ENCODE peak calls at places on chromosomes 1 and 21, in eight cellular contexts. One of them, this sample, is unnamed.

GRCh38 chr1:975896-976683 is 5.8 kb downstream of the PERM1 start:
- DNase-seq in nephron progenitor cell: peak; percentile 80
- DNase-seq in right atrium auricular region: no peak
- DNase-seq in choroid plexus epithelial cell: peak; percentile 42
- DNase-seq in lung: no peak
- DNase-seq in GM20000: peak; percentile 84
- DNase-seq in GM13977: peak; percentile 93
- DNase-seq in B cell: peak; percentile 64
- DNase-seq in this sample: peak; percentile 43

GRCh38 chr1:235045921-235046601 is 82.6 kb downstream of the TOMM20 start:
- DNase-seq in nephron progenitor cell: no peak
- DNase-seq in right atrium auricular region: no peak
- DNase-seq in choroid plexus epithelial cell: no peak
- DNase-seq in lung: no peak
- DNase-seq in GM20000: no peak
- DNase-seq in GM13977: no peak
- DNase-seq in B cell: no peak
- DNase-seq in this sample: no peak

GRCh38 chr1:59498640-59499039 is 201.7 kb downstream of the FGGY start:
- DNase-seq in nephron progenitor cell: no peak
- DNase-seq in right atrium auricular region: no peak
- DNase-seq in choroid plexus epithelial cell: peak; percentile 51
- DNase-seq in lung: no peak
- DNase-seq in GM20000: no peak
- DNase-seq in GM13977: no peak
- DNase-seq in B cell: no peak
- DNase-seq in this sample: no peak

GRCh38 chr1:215631489-215631888 is 64.4 kb downstream of the KCTD3 start:
- DNase-seq in nephron progenitor cell: no peak
- DNase-seq in right atrium auricular region: no peak
- DNase-seq in choroid plexus epithelial cell: peak; percentile 63
- DNase-seq in lung: no peak
- DNase-seq in GM20000: no peak
- DNase-seq in GM13977: no peak
- DNase-seq in B cell: no peak
- DNase-seq in this sample: no peak

GRCh38 chr1:21175670-21176581 is 771 bp downstream of the EIF4G3 start:
- DNase-seq in nephron progenitor cell: peak; percentile 52
- DNase-seq in right atrium auricular region: no peak
- DNase-seq in choroid plexus epithelial cell: peak; percentile 34
- DNase-seq in lung: peak; percentile 41
- DNase-seq in GM20000: peak; percentile 65
- DNase-seq in GM13977: peak; percentile 55
- DNase-seq in B cell: peak; percentile 42
- DNase-seq in this sample: peak; percentile 13

GRCh38 chr21:34968414-34969333 is 80.4 kb downstream of the RUNX1 start:
- DNase-seq in nephron progenitor cell: no peak
- DNase-seq in right atrium auricular region: no peak
- DNase-seq in choroid plexus epithelial cell: no peak
- DNase-seq in lung: no peak
- DNase-seq in GM20000: peak; percentile 9
- DNase-seq in GM13977: no peak
- DNase-seq in B cell: no peak
- DNase-seq in this sample: no peak

GRCh38 chr1:2529776-2530500 is at the start of gene HES5:
- DNase-seq in nephron progenitor cell: peak; percentile 59
- DNase-seq in right atrium auricular region: no peak
- DNase-seq in choroid plexus epithelial cell: no peak
- DNase-seq in lung: no peak
- DNase-seq in GM20000: no peak
- DNase-seq in GM13977: no peak
- DNase-seq in B cell: no peak
- DNase-seq in this sample: no peak

GRCh38 chr21:46159390-46159789 is 4.0 kb upstream of the FTCD start:
- DNase-seq in nephron progenitor cell: no peak
- DNase-seq in right atrium auricular region: no peak
- DNase-seq in choroid plexus epithelial cell: no peak
- DNase-seq in lung: no peak
- DNase-seq in GM20000: no peak
- DNase-seq in GM13977: no peak
- DNase-seq in B cell: no peak
- DNase-seq in this sample: no peak

GRCh38 chr21:41956926-41957729 is 3.3 kb upstream of the C2CD2 start:
- DNase-seq in nephron progenitor cell: no peak
- DNase-seq in right atrium auricular region: no peak
- DNase-seq in choroid plexus epithelial cell: peak; percentile 85
- DNase-seq in lung: no peak
- DNase-seq in GM20000: no peak
- DNase-seq in GM13977: no peak
- DNase-seq in B cell: no peak
- DNase-seq in this sample: no peak

GRCh38 chr1:19028110-19028509 is 71.6 kb upstream of the IFFO2 start:
- DNase-seq in nephron progenitor cell: no peak
- DNase-seq in right atrium auricular region: no peak
- DNase-seq in choroid plexus epithelial cell: no peak
- DNase-seq in lung: no peak
- DNase-seq in GM20000: no peak
- DNase-seq in GM13977: no peak
- DNase-seq in B cell: no peak
- DNase-seq in this sample: no peak

GRCh38 chr1:2019162-2019542 is at the start of gene GABRD:
- DNase-seq in nephron progenitor cell: peak; percentile 63
- DNase-seq in right atrium auricular region: no peak
- DNase-seq in choroid plexus epithelial cell: no peak
- DNase-seq in lung: no peak
- DNase-seq in GM20000: no peak
- DNase-seq in GM13977: peak; percentile 68
- DNase-seq in B cell: no peak
- DNase-seq in this sample: no peak

GRCh38 chr1:10734900-10735602 is 61.4 kb downstream of the CASZ1 start:
- DNase-seq in nephron progenitor cell: peak; percentile 60
- DNase-seq in right atrium auricular region: no peak
- DNase-seq in choroid plexus epithelial cell: no peak
- DNase-seq in lung: no peak
- DNase-seq in GM20000: no peak
- DNase-seq in GM13977: no peak
- DNase-seq in B cell: no peak
- DNase-seq in this sample: no peak

GRCh38 chr1:114320586-114320985 is 166.9 kb upstream of the SYT6 start:
- DNase-seq in nephron progenitor cell: no peak
- DNase-seq in right atrium auricular region: no peak
- DNase-seq in choroid plexus epithelial cell: peak; percentile 49
- DNase-seq in lung: no peak
- DNase-seq in GM20000: no peak
- DNase-seq in GM13977: no peak
- DNase-seq in B cell: no peak
- DNase-seq in this sample: no peak

GRCh38 chr1:15236226-15237145 is 10.5 kb upstream of the FHAD1 start:
- DNase-seq in nephron progenitor cell: no peak
- DNase-seq in right atrium auricular region: no peak
- DNase-seq in choroid plexus epithelial cell: no peak
- DNase-seq in lung: no peak
- DNase-seq in GM20000: no peak
- DNase-seq in GM13977: no peak
- DNase-seq in B cell: no peak
- DNase-seq in this sample: no peak

GRCh38 chr1:182062223-182062622 is 711 bp upstream of the ZNF648 start:
- DNase-seq in nephron progenitor cell: no peak
- DNase-seq in right atrium auricular region: no peak
- DNase-seq in choroid plexus epithelial cell: no peak
- DNase-seq in lung: no peak
- DNase-seq in GM20000: no peak
- DNase-seq in GM13977: no peak
- DNase-seq in B cell: no peak
- DNase-seq in this sample: no peak

GRCh38 chr1:182066934-182067333 is 5.4 kb upstream of the ZNF648 start:
- DNase-seq in nephron progenitor cell: no peak
- DNase-seq in right atrium auricular region: no peak
- DNase-seq in choroid plexus epithelial cell: no peak
- DNase-seq in lung: no peak
- DNase-seq in GM20000: no peak
- DNase-seq in GM13977: no peak
- DNase-seq in B cell: no peak
- DNase-seq in this sample: no peak

GRCh38 chr1:182064611-182065010 is 3.1 kb upstream of the ZNF648 start:
- DNase-seq in nephron progenitor cell: no peak
- DNase-seq in right atrium auricular region: no peak
- DNase-seq in choroid plexus epithelial cell: no peak
- DNase-seq in lung: no peak
- DNase-seq in GM20000: no peak
- DNase-seq in GM13977: no peak
- DNase-seq in B cell: no peak
- DNase-seq in this sample: no peak

GRCh38 chr1:182061597-182061996 is at the start of gene ZNF648:
- DNase-seq in nephron progenitor cell: no peak
- DNase-seq in right atrium auricular region: peak; percentile 26
- DNase-seq in choroid plexus epithelial cell: no peak
- DNase-seq in lung: no peak
- DNase-seq in GM20000: no peak
- DNase-seq in GM13977: no peak
- DNase-seq in B cell: no peak
- DNase-seq in this sample: no peak

DNA sequence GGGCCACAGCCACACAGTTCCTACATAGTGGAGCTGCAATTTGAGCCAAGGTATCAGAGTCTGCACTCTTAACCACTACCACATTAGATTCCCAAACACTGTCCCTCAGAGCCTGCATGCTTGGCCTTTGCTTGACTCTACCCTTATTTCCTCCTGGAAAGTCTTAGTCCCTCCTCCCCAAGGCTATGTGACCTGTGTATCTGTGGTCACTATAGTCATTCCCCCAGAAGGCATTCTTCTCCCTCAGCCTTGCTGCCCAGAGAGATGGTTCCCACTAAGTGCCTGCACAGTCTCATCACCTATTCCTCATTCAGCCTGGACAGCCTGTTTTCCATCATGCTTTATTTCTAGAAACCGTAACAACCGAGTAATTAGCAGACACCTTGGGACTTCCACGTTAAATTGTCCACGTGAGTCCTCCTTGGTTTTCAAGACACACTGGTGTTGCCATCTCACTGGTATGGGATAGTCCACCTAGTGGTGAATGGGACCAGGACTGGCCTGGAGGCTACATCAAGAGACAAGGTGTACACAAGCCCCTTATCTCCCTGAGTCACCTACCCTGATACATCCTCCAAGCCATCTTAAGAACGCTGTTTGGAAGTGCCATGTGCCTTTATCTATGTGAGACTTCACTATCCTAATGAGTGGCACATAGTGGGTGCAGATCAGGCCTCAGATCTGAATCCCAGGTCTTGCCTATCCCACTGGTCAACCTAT is 3.8 kb upstream of the ZNF648 start:
- DNase-seq in nephron progenitor cell: no peak
- DNase-seq in right atrium auricular region: no peak
- DNase-seq in choroid plexus epithelial cell: no peak
- DNase-seq in lung: no peak
- DNase-seq in GM20000: no peak
- DNase-seq in GM13977: no peak
- DNase-seq in B cell: no peak
- DNase-seq in this sample: no peak
- TF ChIP-seq CTCF in nephron progenitor cell: no peak
- TF ChIP-seq CTCF in right atrium auricular region: no peak
- TF ChIP-seq CTCF in choroid plexus epithelial cell: no peak
- TF ChIP-seq CTCF in lung: no peak
- TF ChIP-seq CTCF in GM20000: no peak
- TF ChIP-seq CTCF in GM13977: no peak
- TF ChIP-seq CTCF in B cell: no peak
- TF ChIP-seq CTCF in this sample: no peak

DNA sequence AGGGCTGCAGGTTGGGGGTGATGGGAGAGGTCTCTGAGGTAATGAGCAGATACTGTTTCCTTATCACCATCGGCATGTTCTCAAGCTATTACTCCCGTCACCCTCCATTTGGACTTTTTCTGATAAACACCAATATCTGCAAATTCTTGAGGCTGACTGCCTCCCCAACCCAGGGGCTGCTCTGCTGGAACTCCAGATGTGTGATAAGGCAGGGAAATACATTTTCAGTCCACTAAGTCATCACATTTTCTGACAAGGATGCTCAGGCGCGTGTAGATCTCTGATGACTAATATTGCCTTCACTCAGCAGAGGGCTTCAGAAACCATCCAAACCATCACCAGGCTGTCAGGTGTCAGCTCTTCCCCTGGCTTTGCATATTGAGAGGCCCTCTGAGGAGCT is 215.0 kb upstream of the POU3F1 start:
- DNase-seq in nephron progenitor cell: no peak
- DNase-seq in right atrium auricular region: no peak
- DNase-seq in choroid plexus epithelial cell: no peak
- DNase-seq in lung: no peak
- DNase-seq in GM20000: no peak
- DNase-seq in GM13977: no peak
- DNase-seq in B cell: no peak
- DNase-seq in this sample: no peak
- TF ChIP-seq CTCF in nephron progenitor cell: no peak
- TF ChIP-seq CTCF in right atrium auricular region: no peak
- TF ChIP-seq CTCF in choroid plexus epithelial cell: no peak
- TF ChIP-seq CTCF in lung: no peak
- TF ChIP-seq CTCF in GM20000: no peak
- TF ChIP-seq CTCF in GM13977: no peak
- TF ChIP-seq CTCF in B cell: no peak
- TF ChIP-seq CTCF in this sample: no peak

GRCh38 chr1:75543705-75544104 is 67.2 kb downstream of the SLC44A5 start:
- DNase-seq in nephron progenitor cell: no peak
- DNase-seq in right atrium auricular region: no peak
- DNase-seq in choroid plexus epithelial cell: no peak
- DNase-seq in lung: no peak
- DNase-seq in GM20000: no peak
- DNase-seq in GM13977: no peak
- DNase-seq in B cell: no peak
- DNase-seq in this sample: no peak
- TF ChIP-seq CTCF in nephron progenitor cell: no peak
- TF ChIP-seq CTCF in right atrium auricular region: no peak
- TF ChIP-seq CTCF in choroid plexus epithelial cell: no peak
- TF ChIP-seq CTCF in lung: no peak
- TF ChIP-seq CTCF in GM20000: no peak
- TF ChIP-seq CTCF in GM13977: no peak
- TF ChIP-seq CTCF in B cell: no peak
- TF ChIP-seq CTCF in this sample: no peak

GRCh38 chr1:7755448-7755847 is 15.6 kb upstream of the VAMP3 start:
- DNase-seq in nephron progenitor cell: no peak
- DNase-seq in right atrium auricular region: no peak
- DNase-seq in choroid plexus epithelial cell: peak; percentile 55
- DNase-seq in lung: no peak
- DNase-seq in GM20000: no peak
- DNase-seq in GM13977: no peak
- DNase-seq in B cell: no peak
- DNase-seq in this sample: no peak
- TF ChIP-seq CTCF in nephron progenitor cell: peak; percentile 44
- TF ChIP-seq CTCF in right atrium auricular region: no peak
- TF ChIP-seq CTCF in choroid plexus epithelial cell: peak; percentile 61
- TF ChIP-seq CTCF in lung: no peak
- TF ChIP-seq CTCF in GM20000: peak; percentile 11
- TF ChIP-seq CTCF in GM13977: peak; percentile 21
- TF ChIP-seq CTCF in B cell: no peak
- TF ChIP-seq CTCF in this sample: peak; percentile 28

DNA sequence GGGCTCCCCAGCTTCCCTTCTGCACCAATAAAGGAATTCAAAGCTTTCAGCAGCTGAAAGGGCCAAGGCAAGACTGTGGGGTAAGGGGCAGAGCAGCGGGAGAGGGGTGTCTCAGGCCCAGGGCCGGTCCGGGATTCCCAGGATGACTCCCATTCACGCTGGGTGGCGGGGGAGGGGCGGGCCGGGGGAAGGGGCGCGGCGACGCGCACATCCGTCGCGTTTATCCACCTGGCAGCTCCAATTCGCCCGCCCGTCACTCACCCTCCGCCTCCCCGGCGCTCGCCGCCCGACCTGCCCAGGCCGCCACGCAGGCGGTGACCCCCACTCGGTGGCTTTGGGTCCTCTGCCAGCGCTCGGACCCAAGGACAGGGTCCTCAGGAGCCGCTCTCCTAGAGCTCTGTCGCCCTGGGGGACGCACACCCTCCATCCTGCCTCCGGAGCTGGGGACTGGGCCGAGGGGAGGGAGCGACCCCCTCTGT is 3.7 kb downstream of the ADGRB2 start:
- DNase-seq in nephron progenitor cell: peak; percentile 53
- DNase-seq in right atrium auricular region: no peak
- DNase-seq in choroid plexus epithelial cell: no peak
- DNase-seq in lung: no peak
- DNase-seq in GM20000: no peak
- DNase-seq in GM13977: no peak
- DNase-seq in B cell: no peak
- DNase-seq in this sample: no peak
- TF ChIP-seq CTCF in nephron progenitor cell: no peak
- TF ChIP-seq CTCF in right atrium auricular region: no peak
- TF ChIP-seq CTCF in choroid plexus epithelial cell: no peak
- TF ChIP-seq CTCF in lung: no peak
- TF ChIP-seq CTCF in GM20000: no peak
- TF ChIP-seq CTCF in GM13977: no peak
- TF ChIP-seq CTCF in B cell: no peak
- TF ChIP-seq CTCF in this sample: no peak